ENCODE peak calls at places on chromosomes 6 and 20, in six cellular contexts. P is left cardiac atrium; O is fibroblast of the aortic adventitia; D is B cell; V is CD8-positive, alpha-beta T cell; U is effector memory CD8-positive, alpha-beta T cell. I is an unnamed sample.

GRCh38 chr6:147922764-147923163 is 414.3 kb downstream of the SAMD5 start:
- DNase-seq in P (no peak), O (no peak), D (no peak), V (no peak), U (no peak), I (no peak)

GRCh38 chr6:36283608-36284007 is 13.7 kb downstream of the PNPLA1 start:
- DNase-seq in P (no peak), O (no peak), D (no peak), V (no peak), U (no peak), I (no peak)

GRCh38 chr6:42138630-42139619 is 3.5 kb downstream of the C6orf132 start:
- DNase-seq in P (no peak), O (no peak), D (no peak), V (no peak), U (no peak), I (no peak)

GRCh38 chr20:50312682-50313187 is 122.1 kb downstream of the CEBPB start:
- DNase-seq in P (peak; percentile 84), O (peak; percentile 96), D (no peak), V (no peak), U (no peak), I (peak; percentile 71)

GRCh38 chr6:32908897-32909296 is 31.9 kb downstream of the HLA-DMB start:
- DNase-seq in P (no peak), O (no peak), D (no peak), V (no peak), U (no peak), I (no peak)

GRCh38 chr6:13407709-13408695 is 79.4 kb downstream of the GFOD1 start:
- DNase-seq in P (peak; percentile 68), O (peak; percentile 91), D (no peak), V (no peak), U (no peak), I (peak; percentile 87)

GRCh38 chr20:15328084-15328483 is 990.7 kb upstream of the FLRT3 start:
- DNase-seq in P (no peak), O (no peak), D (no peak), V (no peak), U (no peak), I (no peak)

GRCh38 chr20:4040283-4041179 is 25.2 kb upstream of the RNF24 start:
- DNase-seq in P (no peak), O (peak; percentile 61), D (no peak), V (no peak), U (no peak), I (no peak)

GRCh38 chr20:22492497-22492896 is 91.9 kb downstream of the FOXA2 start:
- DNase-seq in P (no peak), O (no peak), D (no peak), V (no peak), U (no peak), I (no peak)

GRCh38 chr6:81166770-81167169 is 585.7 kb downstream of the TENT5A start:
- DNase-seq in P (no peak), O (peak; percentile 69), D (no peak), V (no peak), U (no peak), I (peak; percentile 76)

GRCh38 chr20:51166489-51166888 is 143.6 kb upstream of the KCNG1 start:
- DNase-seq in P (no peak), O (no peak), D (no peak), V (no peak), U (no peak), I (no peak)

GRCh38 chr6:99761701-99762100 is 155.1 kb downstream of the PRDM13 start:
- DNase-seq in P (no peak), O (no peak), D (no peak), V (no peak), U (no peak), I (no peak)

GRCh38 chr6:36095497-36096391 is 34.6 kb upstream of the MAPK13 start:
- DNase-seq in P (no peak), O (no peak), D (no peak), V (no peak), U (no peak), I (no peak)

GRCh38 chr6:135537782-135538301 is 40.3 kb upstream of the AHI1 start:
- DNase-seq in P (no peak), O (peak; percentile 82), D (no peak), V (no peak), U (peak; percentile 31), I (peak; percentile 79)

GRCh38 chr20:15699431-15700146 is 873.7 kb downstream of the KIF16B start:
- DNase-seq in P (no peak), O (no peak), D (no peak), V (no peak), U (no peak), I (no peak)

GRCh38 chr20:24376523-24377085 is 92.8 kb upstream of the SYNDIG1 start:
- DNase-seq in P (no peak), O (peak; percentile 73), D (no peak), V (no peak), U (no peak), I (peak; percentile 80)

GRCh38 chr6:151209071-151209831 is 30.5 kb upstream of the AKAP12 start:
- DNase-seq in P (no peak), O (peak; percentile 13), D (no peak), V (no peak), U (no peak), I (peak; percentile 23)

GRCh38 chr6:81682238-81682795 is 70.2 kb downstream of the TENT5A start:
- DNase-seq in P (no peak), O (no peak), D (no peak), V (no peak), U (no peak), I (no peak)

GRCh38 chr6:43509142-43509983 is 783 bp downstream of the LRRC73 start:
- DNase-seq in P (no peak), O (no peak), D (peak; percentile 43), V (no peak), U (no peak), I (no peak)

GRCh38 chr6:168117942-168118341 is 38.9 kb upstream of the FRMD1 start:
- DNase-seq in P (no peak), O (no peak), D (no peak), V (no peak), U (no peak), I (no peak)

GRCh38 chr6:118198746-118199145 is 291.7 kb downstream of the SLC35F1 start:
- DNase-seq in P (no peak), O (peak; percentile 13), D (no peak), V (no peak), U (no peak), I (no peak)

GRCh38 chr6:106192824-106193223 is 106.7 kb downstream of the PRDM1 start:
- DNase-seq in P (no peak), O (peak; percentile 35), D (no peak), V (no peak), U (no peak), I (peak; percentile 36)

GRCh38 chr20:47318027-47318595 is 38.4 kb downstream of the ZMYND8 start:
- DNase-seq in P (no peak), O (peak; percentile 82), D (no peak), V (no peak), U (no peak), I (peak; percentile 54)

GRCh38 chr20:51446656-51447055 is 95.9 kb downstream of the NFATC2 start:
- DNase-seq in P (peak; percentile 60), O (peak; percentile 66), D (no peak), V (no peak), U (no peak), I (peak; percentile 79)

GRCh38 chr6:118598324-118598723 is 50.2 kb downstream of the PLN start:
- DNase-seq in P (no peak), O (no peak), D (no peak), V (no peak), U (no peak), I (no peak)

GRCh38 chr6:33809619-33810018 is 5.8 kb upstream of the MLN start:
- DNase-seq in P (no peak), O (no peak), D (no peak), V (no peak), U (no peak), I (no peak)

GRCh38 chr20:50845566-50846211 is 50.8 kb downstream of the BCAS4 start:
- DNase-seq in P (no peak), O (no peak), D (no peak), V (no peak), U (no peak), I (no peak)

I was measured in adipocyte.